ENCODE peak calls at places on chromosomes 4 and X, in eight cellular contexts. K is aorta, R is ovary, M is lower lobe of right lung, S is uterus, U is RWPE2, V is SJSA1, P is K562. H is an unnamed sample.

GRCh38 chrX:129932792-129933321 is 26.9 kb downstream of the UTP14A start:
- DNase-seq in K (peak), R (peak), M (peak), S (peak), U (no peak), V (peak), P (peak), H (peak)

GRCh38 chr4:111957992-111958391 is 187.3 kb upstream of the FAM241A start:
- DNase-seq in K (no peak), R (no peak), M (no peak), S (no peak), U (no peak), V (no peak), P (no peak), H (no peak)

GRCh38 chrX:7801706-7802105 is 41.3 kb upstream of the VCX start:
- DNase-seq in K (no peak), R (no peak), M (no peak), S (no peak), U (no peak), V (no peak), P (no peak), H (no peak)

GRCh38 chrX:41781500-41781899 is 57.5 kb downstream of the GPR82 start:
- DNase-seq in K (no peak), R (no peak), M (no peak), S (no peak), U (no peak), V (peak), P (peak), H (no peak)

GRCh38 chr4:117900832-117901231 is 133.5 kb upstream of the NDST3 start:
- DNase-seq in K (no peak), R (no peak), M (no peak), S (no peak), U (no peak), V (no peak), P (no peak), H (no peak)

GRCh38 chrX:586351-586750 is 44.2 kb upstream of the SHOX start:
- DNase-seq in K (no peak), R (no peak), M (no peak), S (no peak), U (no peak), V (no peak), P (no peak), H (no peak)

GRCh38 chrX:153646620-153647373 is at the start of gene DUSP9:
- DNase-seq in K (peak), R (peak), M (peak), S (peak), U (peak), V (no peak), P (peak), H (no peak)

GRCh38 chr4:7767966-7768365 is 171.7 kb downstream of the AFAP1 start:
- DNase-seq in K (peak), R (no peak), M (no peak), S (no peak), U (no peak), V (no peak), P (no peak), H (peak)

GRCh38 chrX:56802921-56803848 is 74.1 kb downstream of the NBDY start:
- DNase-seq in K (peak), R (peak), M (no peak), S (peak), U (no peak), V (peak), P (peak), H (peak)

GRCh38 chrX:140762061-140762460 is 52.5 kb downstream of the LINC00632 start:
- DNase-seq in K (no peak), R (no peak), M (no peak), S (no peak), U (no peak), V (peak), P (peak), H (no peak)

GRCh38 chr4:106039796-106040195 is 144.5 kb downstream of the NPNT start:
- DNase-seq in K (no peak), R (no peak), M (no peak), S (no peak), U (no peak), V (no peak), P (no peak), H (no peak)

GRCh38 chr4:133147365-133147821 is 1.7 kb upstream of the PCDH10 start:
- DNase-seq in K (peak), R (no peak), M (no peak), S (no peak), U (no peak), V (no peak), P (no peak), H (no peak)
- H3K4me3 ChIP-seq in K (peak), R (peak), M (peak), S (peak), U (peak), V (no peak), P (no peak), H (peak)

GRCh38 chr4:78372282-78372988 is 179.1 kb upstream of the ANXA3 start:
- DNase-seq in K (no peak), R (no peak), M (no peak), S (no peak), U (no peak), V (no peak), P (no peak), H (no peak)

GRCh38 chr4:78379040-78379439 is 172.5 kb upstream of the ANXA3 start:
- DNase-seq in K (no peak), R (no peak), M (no peak), S (no peak), U (no peak), V (no peak), P (no peak), H (no peak)

GRCh38 chr4:78379991-78380739 is 171.4 kb upstream of the ANXA3 start:
- DNase-seq in K (no peak), R (no peak), M (no peak), S (no peak), U (no peak), V (no peak), P (no peak), H (no peak)

DNA sequence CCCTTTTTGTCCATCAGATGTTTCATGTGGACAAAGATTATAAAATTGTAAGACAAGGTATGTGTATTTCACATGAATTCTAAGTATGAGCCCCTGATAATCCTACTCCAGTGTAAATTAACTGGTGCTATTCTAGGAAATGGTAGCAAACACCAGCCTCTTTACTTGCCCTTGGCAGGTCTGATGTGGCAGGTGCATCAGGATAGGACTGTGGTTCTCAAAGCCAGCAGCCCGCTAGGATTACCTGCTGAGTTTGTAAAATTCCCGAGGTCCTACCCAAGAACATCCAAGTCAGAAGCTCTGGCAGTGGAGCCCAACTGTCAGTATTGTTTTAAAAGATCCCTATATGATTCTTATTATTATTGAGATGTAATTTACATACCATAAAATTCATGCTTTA is 174.0 kb upstream of the ANXA3 start:
- DNase-seq in K (no peak), R (no peak), M (no peak), S (no peak), U (no peak), V (no peak), P (no peak), H (no peak)
- H3K27ac ChIP-seq in K (no peak), R (no peak), M (no peak), S (no peak), U (no peak), V (no peak), P (no peak), H (no peak)

DNA sequence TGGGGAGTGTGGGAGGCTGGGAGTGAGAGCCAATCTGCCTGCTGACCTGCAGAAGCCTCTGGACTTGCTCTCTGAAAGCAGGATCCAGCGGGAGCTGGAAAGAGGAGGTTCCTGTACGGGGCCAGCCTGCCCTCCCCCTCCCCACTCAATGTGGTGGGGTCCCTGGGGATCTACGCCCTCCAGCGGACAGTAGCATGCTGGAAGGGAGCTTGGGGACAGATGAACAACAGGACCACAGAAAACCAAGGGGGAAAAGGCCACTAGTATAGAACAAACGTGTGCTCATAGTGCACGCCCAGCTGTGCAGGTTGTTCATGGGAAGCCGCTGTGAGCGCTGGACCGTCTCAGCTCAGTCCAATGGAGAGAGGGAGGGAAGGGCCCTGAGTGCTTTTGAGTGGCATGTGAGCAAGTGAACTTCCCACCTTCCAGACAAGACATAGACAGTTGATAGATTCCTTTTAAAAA is 15.8 kb downstream of the HMX1 start:
- DNase-seq in K (no peak), R (no peak), M (no peak), S (no peak), U (no peak), V (no peak), P (peak), H (no peak)
- H3K4me3 ChIP-seq in K (no peak), R (no peak), M (no peak), S (no peak), U (no peak), V (no peak), P (no peak), H (no peak)

DNA sequence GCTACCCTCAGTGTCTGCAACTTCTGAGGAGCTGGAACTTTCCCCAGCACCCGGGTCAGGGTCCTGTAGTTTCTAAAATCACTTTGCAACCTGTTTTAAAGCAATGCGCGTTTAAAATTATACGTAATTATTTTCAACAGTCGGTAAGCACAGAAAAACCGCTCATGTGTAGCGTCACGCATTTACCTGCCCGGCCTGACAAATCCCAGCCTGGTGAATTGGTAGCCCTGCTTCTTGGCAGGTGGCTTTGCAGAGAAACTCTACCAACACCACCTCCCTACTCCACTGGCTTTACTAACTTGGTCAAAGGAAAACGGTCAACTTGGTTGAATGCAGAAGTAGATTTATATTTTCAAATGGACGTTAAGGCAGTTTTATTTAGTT is 651 bp downstream of the BANK1 start:
- DNase-seq in K (no peak), R (no peak), M (no peak), S (no peak), U (no peak), V (no peak), P (no peak), H (no peak)
- H3K27ac ChIP-seq in K (no peak), R (no peak), M (peak), S (no peak), U (no peak), V (no peak), P (no peak), H (no peak)

GRCh38 chr4:101969965-101970364 is 179.4 kb downstream of the BANK1 start:
- DNase-seq in K (no peak), R (no peak), M (no peak), S (no peak), U (no peak), V (no peak), P (no peak), H (no peak)
- H3K4me3 ChIP-seq in K (no peak), R (no peak), M (no peak), S (no peak), U (no peak), V (no peak), P (no peak), H (no peak)